ENCODE peak calls at places on chromosomes 4 and X, in six cellular contexts. Q, M, J, C, F and H are unnamed samples.

GRCh38 chrX:41301438-41301824 is 32.5 kb upstream of the DDX3X start:
- DNase-seq in C (no peak), J (no peak), Q (no peak), M (no peak), F (no peak), H (no peak)

GRCh38 chrX:66622209-66622608 is 16.7 kb downstream of the EDA2R start:
- DNase-seq in F (no peak), Q (no peak), J (no peak), C (no peak), M (no peak), H (no peak)

GRCh38 chr4:15197005-15197404 is 194.7 kb downstream of the CPEB2 start:
- DNase-seq in Q (no peak), J (peak; percentile 13), C (peak; percentile 59), F (no peak), M (no peak), H (no peak)

GRCh38 chr4:121789960-121790829 is 10.9 kb upstream of the EXOSC9 start:
- DNase-seq in F (no peak), C (peak; percentile 52), J (peak; percentile 37), M (no peak), Q (no peak), H (no peak)

GRCh38 chr4:107050525-107051135 is 14.5 kb upstream of the DKK2 start:
- DNase-seq in M (no peak), C (peak; percentile 12), F (no peak), J (no peak), Q (no peak), H (no peak)

GRCh38 chrX:150482537-150483217 is 85.7 kb upstream of the MTM1 start:
- DNase-seq in Q (peak; percentile 28), J (peak; percentile 3), C (peak; percentile 74), M (no peak), F (no peak), H (no peak)

GRCh38 chrX:84453351-84454246 is 48.7 kb downstream of the HDX start:
- DNase-seq in J (no peak), C (no peak), Q (no peak), F (no peak), M (no peak), H (no peak)

GRCh38 chrX:56219702-56220101 is 12.5 kb upstream of the KLF8 start:
- DNase-seq in Q (no peak), J (no peak), M (no peak), F (no peak), C (no peak), H (no peak)

GRCh38 chr4:10456270-10457254 is 664 bp downstream of the ZNF518B start:
- DNase-seq in C (peak; percentile 81), F (peak; percentile 42), J (peak; percentile 10), Q (peak; percentile 65), M (peak; percentile 21), H (peak; percentile 75)

GRCh38 chrX:16310326-16310725 is 143.0 kb downstream of the MAGEB17 start:
- DNase-seq in Q (no peak), C (no peak), J (no peak), M (no peak), F (no peak), H (no peak)

GRCh38 chr4:13240066-13240465 is 244.1 kb downstream of the RAB28 start:
- DNase-seq in Q (no peak), J (no peak), C (peak; percentile 84), M (no peak), F (no peak), H (no peak)

GRCh38 chrX:124925681-124926080 is 394.0 kb upstream of the TEX13C start:
- DNase-seq in C (no peak), M (no peak), F (no peak), Q (no peak), J (no peak), H (no peak)

GRCh38 chr4:86338989-86339388 is 20.9 kb downstream of the MAPK10 start:
- DNase-seq in M (no peak), Q (no peak), C (peak; percentile 78), F (no peak), J (peak; percentile 68), H (no peak)

GRCh38 chrX:148580016-148580415 is 79.6 kb downstream of the AFF2 start:
- DNase-seq in M (no peak), C (peak; percentile 71), J (no peak), F (no peak), Q (no peak), H (no peak)

GRCh38 chrX:85922821-85923220 is 124.5 kb downstream of the CHM start:
- DNase-seq in J (peak; percentile 10), F (no peak), M (no peak), Q (no peak), C (no peak), H (no peak)

GRCh38 chrX:18864390-18864920 is 119.5 kb downstream of the PHKA2 start:
- DNase-seq in J (no peak), Q (no peak), F (no peak), C (no peak), M (no peak), H (no peak)

GRCh38 chr4:48432017-48432416 is 51.1 kb upstream of the SLC10A4 start:
- DNase-seq in M (no peak), Q (no peak), F (no peak), J (no peak), C (no peak), H (no peak)

GRCh38 chr4:152064753-152065152 is 303.9 kb upstream of the GATB start:
- DNase-seq in Q (no peak), M (no peak), F (no peak), J (no peak), C (peak; percentile 20), H (no peak)

GRCh38 chr4:7046971-7047370 is 3.8 kb downstream of the TADA2B start:
- DNase-seq in J (no peak), Q (no peak), C (no peak), M (no peak), F (no peak), H (no peak)

GRCh38 chr4:54290980-54291379 is 61.9 kb downstream of the PDGFRA start:
- DNase-seq in Q (no peak), J (no peak), M (no peak), F (no peak), C (no peak), H (no peak)

GRCh38 chr4:99816611-99817309 is at the start of gene DAPP1:
- DNase-seq in M (no peak), Q (peak; percentile 70), F (peak; percentile 40), C (no peak), J (no peak), H (peak; percentile 26)

GRCh38 chrX:57044226-57044625 is 48.9 kb upstream of the SPIN3 start:
- DNase-seq in Q (no peak), M (no peak), F (no peak), J (no peak), C (no peak), H (no peak)

GRCh38 chr4:38902695-38903094 is 35.1 kb downstream of the FAM114A1 start:
- DNase-seq in F (no peak), Q (no peak), C (peak; percentile 20), M (peak; percentile 17), J (peak; percentile 10), H (no peak)

GRCh38 chr4:186765138-186765537 is 41.5 kb upstream of the FAT1 start:
- DNase-seq in C (peak; percentile 62), M (no peak), Q (no peak), F (no peak), J (peak; percentile 31), H (no peak)

GRCh38 chr4:182418054-182418734 is 175.0 kb downstream of the TENM3 start:
- DNase-seq in C (no peak), M (no peak), Q (no peak), J (no peak), F (no peak), H (no peak)

GRCh38 chr4:53855886-53856260 is 208.5 kb downstream of the CHIC2 start:
- DNase-seq in Q (no peak), C (peak; percentile 71), J (no peak), F (no peak), M (no peak), H (no peak)

GRCh38 chrX:78321809-78322208 is 5.6 kb downstream of the CYSLTR1 start:
- DNase-seq in J (no peak), F (peak; percentile 52), C (no peak), Q (peak; percentile 42), M (no peak), H (peak; percentile 15)

GRCh38 chr4:7421356-7422097 is 13.2 kb downstream of the PSAPL1 start:
- DNase-seq in C (no peak), M (no peak), F (no peak), J (no peak), Q (peak; percentile 7), H (no peak)

GRCh38 chrX:64204701-64205440 is 637 bp downstream of the AMER1 start:
- DNase-seq in C (peak; percentile 60), M (peak; percentile 28), J (no peak), Q (peak; percentile 13), F (peak; percentile 29), H (peak; percentile 60)

GRCh38 chrX:44953734-44954502 is 80.9 kb downstream of the KDM6A start:
- DNase-seq in F (peak; percentile 35), Q (no peak), M (no peak), C (no peak), J (no peak), H (no peak)

GRCh38 chrX:64976673-64977040 is 407 bp upstream of the ZC4H2 start:
- DNase-seq in J (no peak), Q (no peak), F (no peak), C (no peak), M (no peak), H (no peak)

GRCh38 chr4:76801621-76802545 is 96.1 kb downstream of the SOWAHB start:
- DNase-seq in J (no peak), C (peak; percentile 45), M (no peak), Q (no peak), F (no peak), H (peak; percentile 60)

GRCh38 chr4:128686032-128686465 is 123.5 kb upstream of the JADE1 start:
- DNase-seq in M (no peak), C (peak; percentile 33), J (no peak), F (no peak), Q (no peak), H (no peak)

GRCh38 chr4:7371122-7371941 is 63.4 kb downstream of the PSAPL1 start:
- DNase-seq in M (no peak), C (peak; percentile 54), Q (no peak), F (no peak), J (no peak), H (no peak)

GRCh38 chr4:153438916-153439756 is 27.0 kb upstream of the TMEM131L start:
- DNase-seq in Q (peak; percentile 49), J (no peak), C (no peak), F (no peak), M (no peak), H (no peak)

GRCh38 chr4:186299291-186299690 is 33.3 kb downstream of the F11 start:
- DNase-seq in C (no peak), J (no peak), Q (no peak), F (no peak), M (no peak), H (no peak)